ENCODE peak calls at places on chromosomes 16 and 17, in four cellular contexts. One of them, this sample, is unnamed.

GRCh38 chr17:76079577-76080206 is 710 bp downstream of the ZACN start:
- DNase-seq in vagina: no peak
- DNase-seq in stomach: no peak
- DNase-seq in transverse colon: no peak
- DNase-seq in this sample: no peak

GRCh38 chr16:17138801-17139200 is 332.0 kb downstream of the XYLT1 start:
- DNase-seq in vagina: no peak
- DNase-seq in stomach: no peak
- DNase-seq in transverse colon: no peak
- DNase-seq in this sample: no peak

GRCh38 chr17:39125143-39125875 is 26.1 kb downstream of the PLXDC1 start:
- DNase-seq in vagina: no peak
- DNase-seq in stomach: no peak
- DNase-seq in transverse colon: no peak
- DNase-seq in this sample: no peak

GRCh38 chr17:40347319-40348135 is 17.0 kb downstream of the GJD3 start:
- DNase-seq in vagina: no peak
- DNase-seq in stomach: no peak
- DNase-seq in transverse colon: no peak
- DNase-seq in this sample: no peak

GRCh38 chr17:49132699-49133364 is at the start of gene B4GALNT2:
- DNase-seq in vagina: no peak
- DNase-seq in stomach: peak
- DNase-seq in transverse colon: peak
- DNase-seq in this sample: no peak

GRCh38 chr17:64747938-64748540 is 85.9 kb upstream of the SMURF2 start:
- DNase-seq in vagina: no peak
- DNase-seq in stomach: no peak
- DNase-seq in transverse colon: no peak
- DNase-seq in this sample: no peak

GRCh38 chr17:40321502-40322416 is 12.8 kb downstream of the RARA start:
- DNase-seq in vagina: no peak
- DNase-seq in stomach: peak
- DNase-seq in transverse colon: peak
- DNase-seq in this sample: no peak

GRCh38 chr17:48074322-48075054 is 26.3 kb downstream of the NFE2L1 start:
- DNase-seq in vagina: no peak
- DNase-seq in stomach: peak
- DNase-seq in transverse colon: peak
- DNase-seq in this sample: no peak

GRCh38 chr17:72120878-72121163 is at the start of gene SOX9:
- DNase-seq in vagina: no peak
- DNase-seq in stomach: peak
- DNase-seq in transverse colon: peak
- DNase-seq in this sample: peak

GRCh38 chr17:77085916-77086432 is 54.8 kb upstream of the SEC14L1 start:
- DNase-seq in vagina: no peak
- DNase-seq in stomach: no peak
- DNase-seq in transverse colon: no peak
- DNase-seq in this sample: no peak

GRCh38 chr16:745739-746138 is 4.9 kb upstream of the CIAO3 start:
- DNase-seq in vagina: no peak
- DNase-seq in stomach: peak
- DNase-seq in transverse colon: no peak
- DNase-seq in this sample: no peak

GRCh38 chr16:67230809-67231660 is 4.1 kb downstream of the TMEM208 start:
- DNase-seq in vagina: no peak
- DNase-seq in stomach: peak
- DNase-seq in transverse colon: no peak
- DNase-seq in this sample: no peak

GRCh38 chr17:9883451-9883850 is 21.6 kb downstream of the RCVRN start:
- DNase-seq in vagina: no peak
- DNase-seq in stomach: no peak
- DNase-seq in transverse colon: no peak
- DNase-seq in this sample: no peak

GRCh38 chr17:19546289-19547065 is 12.8 kb downstream of the SLC47A1 start:
- DNase-seq in vagina: no peak
- DNase-seq in stomach: peak
- DNase-seq in transverse colon: peak
- DNase-seq in this sample: no peak

GRCh38 chr16:81163671-81164070 is 67.5 kb upstream of the GCSH start:
- DNase-seq in vagina: no peak
- DNase-seq in stomach: no peak
- DNase-seq in transverse colon: no peak
- DNase-seq in this sample: no peak

GRCh38 chr17:34616148-34616547 is 36.8 kb downstream of the TMEM132E start:
- DNase-seq in vagina: no peak
- DNase-seq in stomach: no peak
- DNase-seq in transverse colon: no peak
- DNase-seq in this sample: no peak

GRCh38 chr17:39001703-39002637 is 34.8 kb upstream of the FBXO47 start:
- DNase-seq in vagina: no peak
- DNase-seq in stomach: peak
- DNase-seq in transverse colon: peak
- DNase-seq in this sample: no peak

GRCh38 chr16:17470002-17470870 is 524 bp downstream of the XYLT1 start:
- DNase-seq in vagina: no peak
- DNase-seq in stomach: no peak
- DNase-seq in transverse colon: peak
- DNase-seq in this sample: no peak

GRCh38 chr17:4573682-4574081 is 10.6 kb upstream of the SMTNL2 start:
- DNase-seq in vagina: no peak
- DNase-seq in stomach: no peak
- DNase-seq in transverse colon: no peak
- DNase-seq in this sample: no peak

GRCh38 chr17:17403899-17404576 is 72.8 kb upstream of the MED9 start:
- DNase-seq in vagina: no peak
- DNase-seq in stomach: no peak
- DNase-seq in transverse colon: peak
- DNase-seq in this sample: no peak

GRCh38 chr17:39547713-39548478 is 59.8 kb downstream of the NEUROD2 start:
- DNase-seq in vagina: no peak
- DNase-seq in stomach: peak
- DNase-seq in transverse colon: peak
- DNase-seq in this sample: peak

GRCh38 chr17:67520282-67520906 is 143.3 kb downstream of the PITPNC1 start:
- DNase-seq in vagina: peak
- DNase-seq in stomach: no peak
- DNase-seq in transverse colon: peak
- DNase-seq in this sample: no peak

GRCh38 chr17:2711608-2712299 is at the start of gene CLUH:
- DNase-seq in vagina: peak
- DNase-seq in stomach: peak
- DNase-seq in transverse colon: peak
- DNase-seq in this sample: peak
- TF ChIP-seq POLR2A in vagina: no peak
- TF ChIP-seq POLR2A in stomach: no peak
- TF ChIP-seq POLR2A in transverse colon: peak
- TF ChIP-seq POLR2A in this sample: peak

GRCh38 chr16:48535831-48536599 is 74.0 kb downstream of the N4BP1 start:
- DNase-seq in vagina: peak
- DNase-seq in stomach: no peak
- DNase-seq in transverse colon: peak
- DNase-seq in this sample: peak
- TF ChIP-seq POLR2AphosphoS5 in vagina: no peak
- TF ChIP-seq POLR2AphosphoS5 in stomach: no peak
- TF ChIP-seq POLR2AphosphoS5 in transverse colon: no peak
- TF ChIP-seq POLR2AphosphoS5 in this sample: no peak

DNA sequence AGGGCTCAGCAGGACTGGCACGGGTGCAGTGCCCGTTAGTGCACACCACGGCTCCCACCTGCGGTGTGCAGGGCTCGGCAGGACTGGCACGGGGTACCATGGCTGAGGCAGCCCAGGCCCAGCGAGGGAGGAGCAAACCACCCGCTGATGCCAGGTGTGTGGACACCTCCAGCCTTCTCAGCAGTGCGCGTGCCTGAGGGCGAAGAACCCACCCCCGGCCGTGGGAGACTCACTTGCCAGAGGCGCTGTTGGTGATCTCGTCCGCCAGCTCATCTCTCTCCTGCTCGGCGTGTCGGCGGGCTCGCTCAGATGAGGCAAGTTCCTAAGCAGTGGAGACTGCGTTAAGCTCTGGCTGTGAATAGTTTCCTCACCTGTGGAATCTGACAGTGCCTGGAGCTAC is 45.4 kb downstream of the NDEL1 start:
- DNase-seq in vagina: no peak
- DNase-seq in stomach: no peak
- DNase-seq in transverse colon: no peak
- DNase-seq in this sample: no peak
- TF ChIP-seq POLR2A in vagina: no peak
- TF ChIP-seq POLR2A in stomach: no peak
- TF ChIP-seq POLR2A in transverse colon: no peak
- TF ChIP-seq POLR2A in this sample: no peak

GRCh38 chr16:88456356-88457292 is 3.5 kb downstream of the ZFPM1 start:
- DNase-seq in vagina: no peak
- DNase-seq in stomach: no peak
- DNase-seq in transverse colon: no peak
- DNase-seq in this sample: no peak

GRCh38 chr16:88458773-88459235 is 5.7 kb downstream of the ZFPM1 start:
- DNase-seq in vagina: no peak
- DNase-seq in stomach: no peak
- DNase-seq in transverse colon: no peak
- DNase-seq in this sample: no peak

GRCh38 chr16:88455610-88456355 is 2.7 kb downstream of the ZFPM1 start:
- DNase-seq in vagina: no peak
- DNase-seq in stomach: peak
- DNase-seq in transverse colon: peak
- DNase-seq in this sample: peak

GRCh38 chr16:88459366-88460055 is 6.4 kb downstream of the ZFPM1 start:
- DNase-seq in vagina: no peak
- DNase-seq in stomach: no peak
- DNase-seq in transverse colon: no peak
- DNase-seq in this sample: no peak

DNA sequence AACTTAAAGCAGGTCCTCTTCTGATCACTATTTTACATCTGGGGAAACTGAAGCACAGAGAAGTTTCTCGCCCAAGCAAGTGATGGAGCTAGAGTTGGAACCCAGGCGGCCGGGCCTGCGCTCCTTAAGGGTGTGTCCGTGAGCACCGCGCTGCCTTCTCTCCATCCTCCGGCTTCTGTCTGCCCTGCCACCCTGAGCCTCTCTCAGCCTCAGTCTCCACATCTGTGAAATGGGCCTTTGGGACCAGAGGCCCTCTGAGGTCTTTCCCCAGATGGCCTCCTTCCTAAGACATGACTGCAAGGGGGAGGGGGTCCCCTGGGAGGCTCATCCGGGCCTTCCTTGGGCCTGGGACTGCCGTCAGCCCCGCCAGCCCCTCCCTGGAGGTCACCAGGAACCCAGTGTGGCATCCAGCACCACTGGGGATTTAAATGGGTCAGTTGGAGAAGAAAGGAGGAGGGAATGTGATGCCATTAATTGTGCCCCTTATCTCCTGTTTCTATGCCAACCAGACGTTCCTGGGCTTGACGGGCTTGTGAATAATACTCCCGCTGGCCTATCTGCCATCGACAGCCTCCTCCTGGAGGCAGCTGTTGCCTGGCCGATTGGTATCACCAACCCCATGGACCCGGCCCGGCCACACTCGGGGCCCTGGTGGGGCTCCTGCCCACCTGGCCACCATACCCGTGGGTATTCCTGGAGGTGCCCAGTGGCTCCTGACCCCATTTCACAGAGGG is 5.1 kb downstream of the ZFPM1 start:
- DNase-seq in vagina: no peak
- DNase-seq in stomach: no peak
- DNase-seq in transverse colon: no peak
- DNase-seq in this sample: no peak
- TF ChIP-seq POLR2AphosphoS5 in vagina: no peak
- TF ChIP-seq POLR2AphosphoS5 in stomach: no peak
- TF ChIP-seq POLR2AphosphoS5 in transverse colon: no peak
- TF ChIP-seq POLR2AphosphoS5 in this sample: no peak

DNA sequence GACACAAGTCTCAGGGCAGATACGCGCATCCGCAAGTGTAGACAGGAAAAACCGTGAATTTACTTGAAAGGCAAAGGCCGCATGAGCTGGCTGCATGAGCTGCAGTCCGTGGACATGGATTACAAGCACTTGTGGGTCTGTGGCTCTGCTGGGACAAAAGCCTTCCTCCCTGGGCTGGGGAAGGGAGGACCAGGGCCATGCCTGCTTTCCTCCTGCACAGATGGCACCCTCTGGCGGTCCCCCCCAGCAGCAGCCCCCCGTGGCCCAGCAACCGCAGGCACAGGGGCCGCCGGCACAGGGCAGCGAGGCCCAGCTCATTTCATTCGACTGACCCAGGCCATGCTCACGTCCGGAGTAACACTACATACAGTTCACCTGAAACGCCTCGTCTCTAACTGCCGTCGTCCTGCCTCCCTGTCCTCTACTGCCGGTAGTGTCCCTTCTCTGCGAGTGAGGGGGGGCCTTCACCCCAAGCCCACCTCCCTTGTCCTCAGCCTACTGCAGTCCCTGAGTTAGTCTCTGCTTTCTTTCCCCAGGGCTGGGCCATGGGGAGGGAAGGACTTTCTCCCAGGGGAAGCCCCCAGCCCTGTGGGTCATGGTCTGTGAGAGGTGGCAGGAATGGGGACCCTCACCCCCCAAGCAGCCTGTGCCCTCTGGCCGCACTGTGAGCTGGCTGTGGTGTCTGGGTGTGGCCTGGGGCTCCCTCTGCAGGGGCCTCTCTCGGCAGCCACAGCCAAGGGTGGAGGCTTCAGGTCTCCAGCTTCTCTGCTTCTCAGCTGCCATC is 1.7 kb upstream of the MRPL12 start:
- DNase-seq in vagina: no peak
- DNase-seq in stomach: no peak
- DNase-seq in transverse colon: no peak
- DNase-seq in this sample: no peak
- TF ChIP-seq POLR2A in vagina: no peak
- TF ChIP-seq POLR2A in stomach: no peak
- TF ChIP-seq POLR2A in transverse colon: no peak
- TF ChIP-seq POLR2A in this sample: peak

DNA sequence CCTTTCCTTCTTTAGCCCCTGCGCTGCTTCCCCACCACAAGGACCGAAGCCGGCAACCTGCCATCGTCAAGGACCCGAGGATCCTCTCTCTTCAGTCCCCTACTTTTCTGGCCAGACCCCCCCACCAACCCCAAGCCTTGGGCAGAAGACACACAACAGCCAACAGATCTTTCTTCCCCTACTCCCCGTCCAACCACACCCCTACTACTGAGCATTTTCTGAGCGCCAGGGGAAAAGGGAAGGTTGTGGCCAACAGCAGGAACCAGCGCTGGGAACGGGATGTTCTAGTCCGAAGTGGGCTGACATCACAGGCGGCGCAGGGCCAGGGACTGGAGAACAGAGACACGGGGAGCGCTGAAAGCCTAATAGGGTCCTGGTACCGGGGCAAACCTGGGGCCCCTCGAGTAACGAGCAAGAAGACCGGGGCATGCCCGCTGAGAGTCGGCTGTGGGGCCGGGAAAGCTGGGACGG is 528 bp downstream of the PER1 start:
- DNase-seq in vagina: peak
- DNase-seq in stomach: peak
- DNase-seq in transverse colon: peak
- DNase-seq in this sample: no peak
- TF ChIP-seq POLR2AphosphoS5 in vagina: no peak
- TF ChIP-seq POLR2AphosphoS5 in stomach: peak
- TF ChIP-seq POLR2AphosphoS5 in transverse colon: peak
- TF ChIP-seq POLR2AphosphoS5 in this sample: no peak